ENCODE peak calls at places on chromosomes 1 and 21, in nine cellular contexts. V is GF-D8; Y is kidney epithelial cell; M is lower leg skin; Z is activated gamma-delta T cell treated with anti-CD3 and anti-CD28 coated beads, Interleukin-2, amount 50 U/mL, for 16 hours; H is activated T-cell treated with anti-CD3 and anti-CD28 coated beads, Interleukin-2, amount 50 U/mL, for 72 hours; J is HS-5; D is stimulated activated CD4-positive, alpha-beta T cell treated with anti-CD3 and anti-CD28 coated beads, Interleukin-2, amount 100 ng/mL, for 24 hours; B is activated T-helper 2 cell treated with anti-CD3 and anti-CD28 coated beads, Interferon-gamma antibody, Interleukin-2, Interleukin-4, amounts not matched to agents 10 μg/mL and 5 μg/mL and 100 μg/mL, durations not matched to agents 14 hours and 24 hours and 36 hours. I is an unnamed sample.

GRCh38 chr1:45008076-45008475 is 3.0 kb downstream of the HECTD3 start:
- DNase-seq in Z (no peak), Y (no peak), D (no peak), V (no peak), M (no peak), J (no peak), B (no peak), H (no peak), I (no peak)

GRCh38 chr1:8239306-8240023 is 78.4 kb upstream of the SLC45A1 start:
- DNase-seq in M (no peak), D (no peak), H (no peak), B (no peak), Z (no peak), J (no peak), Y (no peak), V (no peak), I (no peak)

GRCh38 chr1:100552922-100553321 is 15.0 kb downstream of the GPR88 start:
- DNase-seq in D (no peak), V (no peak), H (no peak), Y (no peak), Z (no peak), M (no peak), J (no peak), B (no peak), I (no peak)

GRCh38 chr21:38852708-38853107 is 47.0 kb downstream of the ETS2 start:
- DNase-seq in Y (no peak), J (no peak), Z (no peak), V (no peak), D (no peak), M (no peak), H (no peak), B (no peak), I (no peak)

GRCh38 chr1:47887959-47888629 is 109.1 kb downstream of the TRABD2B start:
- DNase-seq in V (no peak), Y (no peak), Z (no peak), J (no peak), H (no peak), B (no peak), M (no peak), D (no peak), I (no peak)

GRCh38 chr1:85581138-85581801 is 709 bp downstream of the CCN1 start:
- DNase-seq in J (no peak), D (peak), H (peak), B (peak), V (no peak), Z (no peak), Y (no peak), M (no peak), I (peak)

GRCh38 chr1:77487631-77488030 is 194.8 kb downstream of the ZZZ3 start:
- DNase-seq in M (no peak), B (no peak), D (no peak), H (no peak), V (no peak), J (no peak), Z (no peak), Y (no peak), I (no peak)

GRCh38 chr1:38539931-38540330 is 319.6 kb downstream of the RRAGC start:
- DNase-seq in B (no peak), V (no peak), M (no peak), Z (no peak), D (no peak), J (no peak), Y (no peak), H (no peak), I (no peak)

GRCh38 chr1:2855206-2856075 is 53.9 kb upstream of the TTC34 start:
- DNase-seq in D (no peak), M (no peak), J (no peak), V (no peak), H (no peak), Z (no peak), B (no peak), Y (no peak), I (no peak)

GRCh38 chr1:232271991-232272589 is 357.8 kb downstream of the SIPA1L2 start:
- DNase-seq in B (no peak), Y (no peak), D (no peak), H (no peak), J (no peak), M (no peak), V (no peak), Z (no peak), I (no peak)

GRCh38 chr1:199855580-199855979 is 171.9 kb upstream of the NR5A2 start:
- DNase-seq in V (no peak), H (no peak), M (no peak), B (no peak), Y (no peak), J (peak), D (no peak), Z (no peak), I (no peak)

GRCh38 chr1:6444377-6444776 is 19.8 kb downstream of the ESPN start:
- DNase-seq in V (no peak), H (no peak), J (no peak), Z (no peak), Y (no peak), D (no peak), M (no peak), B (no peak), I (no peak)

GRCh38 chr1:1181129-1181937 is 7.7 kb downstream of the TTLL10 start:
- DNase-seq in D (no peak), V (no peak), Y (no peak), M (no peak), H (no peak), J (no peak), Z (no peak), B (no peak), I (no peak)

GRCh38 chr1:100277866-100278265 is 11.8 kb downstream of the RTCA start:
- DNase-seq in Z (no peak), B (no peak), M (no peak), H (no peak), Y (no peak), D (peak), J (no peak), V (no peak), I (no peak)

GRCh38 chr1:237244778-237245177 is 202.8 kb downstream of the RYR2 start:
- DNase-seq in Z (no peak), H (no peak), Y (no peak), D (no peak), B (no peak), V (no peak), M (no peak), J (no peak), I (no peak)

GRCh38 chr1:198943484-198943883 is 304.6 kb downstream of the PTPRC start:
- DNase-seq in Z (no peak), B (no peak), J (no peak), V (no peak), D (no peak), M (no peak), Y (no peak), H (no peak), I (no peak)

GRCh38 chr1:160204526-160205241 is 500 bp upstream of the PEA15 start:
- DNase-seq in M (no peak), Z (no peak), B (no peak), H (peak), Y (no peak), V (no peak), J (no peak), D (no peak), I (peak)